ENCODE peak calls at places on chromosomes 16 and 17, in four cellular contexts. One of them, this sample, is unnamed.

GRCh38 chr17:77528516-77529327 is 388.0 kb downstream of the SEC14L1 start:
- DNase-seq in brain pericyte: no peak
- DNase-seq in AG08396: no peak
- DNase-seq in ELR: no peak
- DNase-seq in this sample: no peak

GRCh38 chr16:2237076-2237551 is 870 bp downstream of the DNASE1L2 start:
- DNase-seq in AG08396: no peak
- DNase-seq in ELR: no peak
- DNase-seq in brain pericyte: no peak
- DNase-seq in this sample: no peak

GRCh38 chr16:15529673-15530072 is 95.3 kb downstream of the BMERB1 start:
- DNase-seq in AG08396: no peak
- DNase-seq in ELR: no peak
- DNase-seq in brain pericyte: no peak
- DNase-seq in this sample: no peak

GRCh38 chr17:16818821-16819683 is 129.0 kb downstream of the CCDC144A start:
- DNase-seq in AG08396: no peak
- DNase-seq in ELR: no peak
- DNase-seq in brain pericyte: no peak
- DNase-seq in this sample: no peak

GRCh38 chr16:81706327-81707295 is 72.5 kb upstream of the PLCG2 start:
- DNase-seq in brain pericyte: no peak
- DNase-seq in AG08396: no peak
- DNase-seq in ELR: no peak
- DNase-seq in this sample: no peak

GRCh38 chr17:37446027-37446426 is 39.3 kb downstream of the TADA2A start:
- DNase-seq in brain pericyte: no peak
- DNase-seq in ELR: no peak
- DNase-seq in AG08396: no peak
- DNase-seq in this sample: no peak

GRCh38 chr16:31842864-31843263 is 30.7 kb upstream of the ZNF267 start:
- DNase-seq in ELR: no peak
- DNase-seq in AG08396: no peak
- DNase-seq in brain pericyte: no peak
- DNase-seq in this sample: no peak

GRCh38 chr16:48220891-48221290 is 23.2 kb upstream of the LONP2 start:
- DNase-seq in AG08396: no peak
- DNase-seq in ELR: no peak
- DNase-seq in brain pericyte: no peak
- DNase-seq in this sample: no peak

GRCh38 chr17:40139566-40140058 is 725 bp upstream of the CASC3 start:
- DNase-seq in ELR: no peak
- DNase-seq in brain pericyte: no peak
- DNase-seq in AG08396: no peak
- DNase-seq in this sample: no peak

GRCh38 chr16:57054771-57055170 is 37.6 kb upstream of the CPNE2 start:
- DNase-seq in ELR: no peak
- DNase-seq in AG08396: no peak
- DNase-seq in brain pericyte: no peak
- DNase-seq in this sample: no peak

GRCh38 chr16:86294535-86294934 is 215.8 kb upstream of the FOXF1 start:
- DNase-seq in brain pericyte: no peak
- DNase-seq in AG08396: peak
- DNase-seq in ELR: no peak
- DNase-seq in this sample: no peak

GRCh38 chr17:65532491-65532890 is 29.0 kb downstream of the AXIN2 start:
- DNase-seq in AG08396: no peak
- DNase-seq in brain pericyte: no peak
- DNase-seq in ELR: no peak
- DNase-seq in this sample: no peak

GRCh38 chr16:11082860-11083388 is 138.6 kb downstream of the CLEC16A start:
- DNase-seq in brain pericyte: no peak
- DNase-seq in AG08396: no peak
- DNase-seq in ELR: no peak
- DNase-seq in this sample: no peak

GRCh38 chr17:34443832-34444469 is 80.9 kb upstream of the CCL1 start:
- DNase-seq in brain pericyte: no peak
- DNase-seq in ELR: peak
- DNase-seq in AG08396: no peak
- DNase-seq in this sample: no peak

GRCh38 chr17:27771576-27771975 is 28.8 kb downstream of the NOS2 start:
- DNase-seq in brain pericyte: no peak
- DNase-seq in ELR: no peak
- DNase-seq in AG08396: no peak
- DNase-seq in this sample: no peak

GRCh38 chr16:23863511-23864422 is 28.0 kb downstream of the PRKCB start:
- DNase-seq in AG08396: no peak
- DNase-seq in ELR: no peak
- DNase-seq in brain pericyte: no peak
- DNase-seq in this sample: no peak

GRCh38 chr16:51125992-51126391 is 25.1 kb downstream of the SALL1 start:
- DNase-seq in ELR: no peak
- DNase-seq in brain pericyte: no peak
- DNase-seq in AG08396: no peak
- DNase-seq in this sample: no peak

GRCh38 chr16:49341706-49342105 is 31.9 kb upstream of the C16orf78 start:
- DNase-seq in brain pericyte: no peak
- DNase-seq in AG08396: no peak
- DNase-seq in ELR: no peak
- DNase-seq in this sample: no peak

GRCh38 chr16:31862761-31863160 is 10.8 kb upstream of the ZNF267 start:
- DNase-seq in brain pericyte: no peak
- DNase-seq in ELR: no peak
- DNase-seq in AG08396: no peak
- DNase-seq in this sample: no peak

GRCh38 chr16:66167564-66168291 is 198.8 kb upstream of the CDH5 start:
- DNase-seq in ELR: no peak
- DNase-seq in AG08396: no peak
- DNase-seq in brain pericyte: no peak
- DNase-seq in this sample: no peak

GRCh38 chr17:82007495-82008257 is 15.0 kb downstream of the CENPX start:
- DNase-seq in ELR: no peak
- DNase-seq in AG08396: no peak
- DNase-seq in brain pericyte: no peak
- DNase-seq in this sample: no peak

GRCh38 chr17:60468371-60468770 is 46.1 kb downstream of the CHCT1 start:
- DNase-seq in ELR: no peak
- DNase-seq in AG08396: no peak
- DNase-seq in brain pericyte: peak
- DNase-seq in this sample: peak

GRCh38 chr16:29877266-29877961 is 14.4 kb upstream of the CDIPT start:
- DNase-seq in ELR: peak
- DNase-seq in brain pericyte: no peak
- DNase-seq in AG08396: peak
- DNase-seq in this sample: peak

GRCh38 chr16:8928467-8928957 is 35.2 kb downstream of the USP7 start:
- DNase-seq in AG08396: no peak
- DNase-seq in ELR: no peak
- DNase-seq in brain pericyte: no peak
- DNase-seq in this sample: no peak

GRCh38 chr17:47276868-47277267 is 23.2 kb downstream of the ITGB3 start:
- DNase-seq in brain pericyte: no peak
- DNase-seq in ELR: peak
- DNase-seq in AG08396: peak
- DNase-seq in this sample: peak

GRCh38 chr16:57141822-57142631 is 43.8 kb downstream of the PSME3IP1 start:
- DNase-seq in AG08396: no peak
- DNase-seq in ELR: no peak
- DNase-seq in brain pericyte: no peak
- DNase-seq in this sample: no peak

GRCh38 chr17:3639981-3640596 is 3.5 kb downstream of the CTNS start:
- DNase-seq in ELR: no peak
- DNase-seq in brain pericyte: no peak
- DNase-seq in AG08396: no peak
- DNase-seq in this sample: no peak

GRCh38 chr16:89696598-89697128 is 4.8 kb downstream of the SPATA2L start:
- DNase-seq in ELR: no peak
- DNase-seq in AG08396: no peak
- DNase-seq in brain pericyte: no peak
- DNase-seq in this sample: no peak

GRCh38 chr16:19757762-19758595 is 39.9 kb downstream of the IQCK start:
- DNase-seq in AG08396: no peak
- DNase-seq in brain pericyte: no peak
- DNase-seq in ELR: no peak
- DNase-seq in this sample: no peak

This sample was measured in EL.